ENCODE peak calls at places on chromosomes 16 and 17, in four cellular contexts. E, W, H and N are unnamed samples.

GRCh38 chr16:15607700-15608396 is 35.1 kb downstream of the MARF1 start:
- DNase-seq in E (peak; percentile 31), W (peak; percentile 39), H (peak; percentile 75), N (no peak)

GRCh38 chr16:21590791-21591190 is 8.6 kb upstream of the METTL9 start:
- DNase-seq in E (peak; percentile 64), W (peak; percentile 40), H (no peak), N (no peak)

GRCh38 chr16:86345521-86345920 is 164.8 kb upstream of the FOXF1 start:
- DNase-seq in E (no peak), W (no peak), H (peak; percentile 15), N (no peak)

GRCh38 chr16:7408700-7409340 is 76.2 kb downstream of the RBFOX1 start:
- DNase-seq in E (no peak), W (no peak), H (no peak), N (no peak)

GRCh38 chr16:80680839-80681238 is 123.6 kb downstream of the CDYL2 start:
- DNase-seq in E (no peak), W (no peak), H (no peak), N (no peak)

GRCh38 chr16:56848056-56848936 is 16.7 kb upstream of the SLC12A3 start:
- DNase-seq in E (peak; percentile 83), W (peak; percentile 74), H (peak; percentile 80), N (peak; percentile 54)

GRCh38 chr17:65027305-65027704 is 29.2 kb downstream of the GNA13 start:
- DNase-seq in E (peak; percentile 81), W (peak; percentile 88), H (no peak), N (peak; percentile 71)

GRCh38 chr16:64626771-64627170 is 495.1 kb downstream of the CDH11 start:
- DNase-seq in E (peak; percentile 4), W (no peak), H (no peak), N (peak; percentile 20)

GRCh38 chr16:11001611-11002010 is 57.2 kb downstream of the CLEC16A start:
- DNase-seq in E (no peak), W (no peak), H (no peak), N (no peak)

GRCh38 chr17:77930780-77931768 is 27.4 kb upstream of the TNRC6C start:
- DNase-seq in E (no peak), W (no peak), H (no peak), N (no peak)

GRCh38 chr17:45382226-45382625 is 50.4 kb downstream of the ARHGAP27 start:
- DNase-seq in E (no peak), W (no peak), H (no peak), N (peak; percentile 76)

GRCh38 chr16:67071476-67072048 is 38.2 kb upstream of the PHAF1 start:
- DNase-seq in E (peak; percentile 14), W (no peak), H (no peak), N (no peak)

GRCh38 chr16:72921106-72921505 is 126.8 kb downstream of the ZFHX3 start:
- DNase-seq in E (no peak), W (no peak), H (no peak), N (no peak)

GRCh38 chr17:63431618-63431938 is 14.5 kb downstream of the CYB561 start:
- DNase-seq in E (no peak), W (no peak), H (peak; percentile 30), N (no peak)

GRCh38 chr17:18028114-18028513 is 10.9 kb downstream of the ATPAF2 start:
- DNase-seq in E (no peak), W (no peak), H (no peak), N (no peak)

GRCh38 chr16:73298562-73298961 is 250.6 kb upstream of the ZFHX3 start:
- DNase-seq in E (peak; percentile 8), W (peak; percentile 27), H (no peak), N (peak; percentile 93)

GRCh38 chr16:4053663-4054479 is 62.4 kb downstream of the ADCY9 start:
- DNase-seq in E (peak; percentile 93), W (peak; percentile 38), H (peak; percentile 84), N (peak; percentile 5)

GRCh38 chr17:77958716-77959215 is 263 bp downstream of the TNRC6C start:
- DNase-seq in E (no peak), W (no peak), H (no peak), N (no peak)

GRCh38 chr17:46865100-46865499 is 13.7 kb downstream of the WNT9B start:
- DNase-seq in E (peak; percentile 26), W (no peak), H (no peak), N (no peak)

GRCh38 chr17:49454050-49454449 is 39.4 kb upstream of the PHB1 start:
- DNase-seq in E (peak; percentile 82), W (peak; percentile 26), H (no peak), N (no peak)

GRCh38 chr17:37744961-37745800 is at the start of gene HNF1B:
- DNase-seq in E (no peak), W (no peak), H (no peak), N (no peak)

GRCh38 chr16:58197314-58198012 is 443 bp downstream of the CSNK2A2 start:
- DNase-seq in E (peak; percentile 33), W (no peak), H (no peak), N (no peak)

GRCh38 chr17:45841883-45842525 is 2.7 kb upstream of the SPPL2C start:
- DNase-seq in E (no peak), W (no peak), H (no peak), N (no peak)

GRCh38 chr17:64628641-64629040 is 33.5 kb downstream of the SMURF2 start:
- DNase-seq in E (peak; percentile 34), W (no peak), H (no peak), N (no peak)

GRCh38 chr17:3894927-3895343 is 2.1 kb upstream of the CAMKK1 start:
- DNase-seq in E (peak; percentile 32), W (peak; percentile 76), H (no peak), N (peak; percentile 46)

GRCh38 chr17:72123496-72123963 is 2.7 kb downstream of the SOX9 start:
- DNase-seq in E (no peak), W (no peak), H (no peak), N (no peak)

GRCh38 chr17:65966311-65966710 is 225.6 kb downstream of the CEP112 start:
- DNase-seq in E (no peak), W (no peak), H (no peak), N (no peak)

GRCh38 chr16:9286930-9287329 is 195.5 kb downstream of the HAPSTR1 start:
- DNase-seq in E (no peak), W (no peak), H (no peak), N (no peak)

GRCh38 chr16:14111713-14112538 is 40.8 kb downstream of the MRTFB start:
- DNase-seq in E (peak; percentile 24), W (peak; percentile 29), H (no peak), N (no peak)

GRCh38 chr17:68709461-68709860 is 108.3 kb upstream of the FAM20A start:
- DNase-seq in E (peak; percentile 22), W (no peak), H (no peak), N (no peak)

GRCh38 chr17:924711-925480 is 54.7 kb downstream of the NXN start:
- DNase-seq in E (no peak), W (no peak), H (no peak), N (no peak)

GRCh38 chr16:47905771-47906170 is 250.0 kb downstream of the ABCC12 start:
- DNase-seq in E (peak; percentile 26), W (no peak), H (no peak), N (peak; percentile 73)

GRCh38 chr16:30961384-30961783 is 3.8 kb downstream of the SETD1A start:
- DNase-seq in E (no peak), W (no peak), H (peak; percentile 41), N (no peak)